ENCODE peak calls at places on chromosomes 7 and 10, in four cellular contexts. M is mesendoderm, T is H1, N is IMR-90. D is an unnamed sample.
A peak's percentile ranks its signal among the peaks of the same experiment; 100 is the strongest.

GRCh38 chr10:113583561-113583960 is 30.7 kb downstream of the HABP2 start:
- DNase-seq in N (no peak), T (no peak), M (no peak), D (no peak)

GRCh38 chr7:117631652-117632051 is 151.8 kb downstream of the CFTR start:
- DNase-seq in N (no peak), T (no peak), M (no peak), D (no peak)

GRCh38 chr7:73715648-73716317 is 3.7 kb downstream of the STX1A start:
- DNase-seq in M (no peak), T (no peak), N (peak; percentile 98), D (no peak)

GRCh38 chr7:139825666-139826290 is 3.3 kb upstream of the TBXAS1 start:
- DNase-seq in T (no peak), M (no peak), N (peak; percentile 81), D (no peak)

GRCh38 chr7:143882611-143883078 is 19.3 kb downstream of the TCAF1 start:
- DNase-seq in N (peak; percentile 56), M (peak; percentile 84), T (no peak), D (peak; percentile 56)

GRCh38 chr10:129163536-129163935 is 303.5 kb upstream of the MGMT start:
- DNase-seq in N (no peak), T (no peak), M (no peak), D (no peak)

GRCh38 chr10:133608855-133609254 is 17.7 kb downstream of the FRG2B start:
- DNase-seq in T (no peak), M (peak; percentile 1), N (no peak), D (no peak)

GRCh38 chr10:98384531-98385133 is 30.4 kb downstream of the PYROXD2 start:
- DNase-seq in M (peak; percentile 29), T (no peak), N (no peak), D (no peak)

GRCh38 chr7:132347129-132347528 is 229.1 kb downstream of the PLXNA4 start:
- DNase-seq in T (no peak), M (peak; percentile 29), N (no peak), D (peak; percentile 45)

GRCh38 chr7:31688990-31689389 is 2.0 kb downstream of the PPP1R17 start:
- DNase-seq in N (no peak), T (no peak), M (no peak), D (no peak)

GRCh38 chr7:31695856-31696255 is 8.8 kb downstream of the PPP1R17 start:
- DNase-seq in T (no peak), M (no peak), N (no peak), D (no peak)

GRCh38 chr7:31696270-31696669 is 9.3 kb downstream of the PPP1R17 start:
- DNase-seq in T (no peak), M (no peak), N (no peak), D (no peak)

GRCh38 chr7:31690892-31691291 is 3.9 kb downstream of the PPP1R17 start:
- DNase-seq in M (no peak), T (no peak), N (no peak), D (no peak)

GRCh38 chr7:31692451-31692850 is 5.4 kb downstream of the PPP1R17 start:
- DNase-seq in T (no peak), M (no peak), N (no peak), D (no peak)
- H4K5ac ChIP-seq in T (no peak overlapping the region), M (no peak overlapping the region), N (no peak overlapping the region), D (no peak overlapping the region)

GRCh38 chr7:151404216-151405011 is 5.4 kb downstream of the WDR86 start:
- DNase-seq in N (no peak), M (no peak), T (no peak), D (peak; percentile 25)

GRCh38 chr7:151402029-151402835 is 7.6 kb downstream of the WDR86 start:
- DNase-seq in M (no peak), N (no peak), T (no peak), D (peak; percentile 20)

GRCh38 chr7:151405056-151405455 is 4.8 kb downstream of the WDR86 start:
- DNase-seq in T (no peak), M (no peak), N (no peak), D (peak; percentile 19)

GRCh38 chr7:151405588-151405987 is 4.2 kb downstream of the WDR86 start:
- DNase-seq in T (no peak), M (no peak), N (no peak), D (peak; percentile 27)

DNA sequence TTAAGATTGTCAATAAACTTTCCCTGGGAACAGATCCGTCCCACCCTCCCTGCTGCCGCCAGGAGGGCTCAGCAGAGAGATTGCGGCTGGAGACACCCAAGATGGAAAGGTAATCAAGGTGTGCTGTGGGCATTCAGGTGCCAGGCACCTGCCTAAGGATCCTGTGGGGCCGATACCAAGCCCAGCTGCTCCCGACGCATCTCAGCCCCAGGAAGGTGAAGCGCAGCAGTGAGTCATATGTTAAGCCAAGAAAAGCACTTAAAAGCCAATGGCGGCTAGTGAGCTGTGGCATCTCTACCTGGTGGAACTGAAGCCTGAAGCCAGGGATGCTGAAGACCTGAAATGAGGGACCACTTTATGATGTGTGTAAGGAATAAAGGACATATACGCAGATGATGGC is 6.1 kb downstream of the WDR86 start:
- DNase-seq in N (no peak), M (no peak), T (no peak), D (no peak)
- H3K4me2 ChIP-seq in N (no peak overlapping the region), M (no peak overlapping the region), T (no peak overlapping the region), D (no peak overlapping the region)

DNA sequence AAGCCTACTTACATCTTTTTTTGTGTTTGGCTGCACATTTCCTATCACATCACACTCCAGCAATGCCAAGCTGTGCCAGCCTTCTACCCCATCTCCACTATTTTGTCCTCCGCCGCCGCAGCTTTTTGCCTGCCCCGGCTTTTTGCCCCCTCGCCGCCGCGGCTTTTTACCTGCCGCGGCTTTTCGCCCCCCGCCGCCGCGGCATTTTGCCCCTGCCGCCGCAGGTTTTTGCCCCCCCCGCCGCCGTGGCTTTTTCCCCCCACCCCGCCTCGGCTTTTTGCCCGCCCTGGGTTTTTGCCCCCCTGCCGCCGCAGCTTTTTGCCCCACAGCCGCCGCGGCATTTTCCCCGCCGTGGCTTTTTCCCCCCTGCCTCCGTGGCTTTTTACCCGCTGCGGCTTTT is 506.0 kb downstream of the ZNF37A start:
- DNase-seq in M (no peak), N (no peak), T (no peak), D (no peak)
- H3K56ac ChIP-seq in M (no peak overlapping the region), N (no peak overlapping the region), T (no peak overlapping the region), D (no peak overlapping the region)

GRCh38 chr7:45363669-45364068 is 206.1 kb downstream of the RAMP3 start:
- DNase-seq in M (peak; percentile 40), N (no peak), T (no peak), D (no peak)
- H4K5ac ChIP-seq in M (no peak overlapping the region), N (no peak overlapping the region), T (no peak overlapping the region), D (no peak overlapping the region)

DNA sequence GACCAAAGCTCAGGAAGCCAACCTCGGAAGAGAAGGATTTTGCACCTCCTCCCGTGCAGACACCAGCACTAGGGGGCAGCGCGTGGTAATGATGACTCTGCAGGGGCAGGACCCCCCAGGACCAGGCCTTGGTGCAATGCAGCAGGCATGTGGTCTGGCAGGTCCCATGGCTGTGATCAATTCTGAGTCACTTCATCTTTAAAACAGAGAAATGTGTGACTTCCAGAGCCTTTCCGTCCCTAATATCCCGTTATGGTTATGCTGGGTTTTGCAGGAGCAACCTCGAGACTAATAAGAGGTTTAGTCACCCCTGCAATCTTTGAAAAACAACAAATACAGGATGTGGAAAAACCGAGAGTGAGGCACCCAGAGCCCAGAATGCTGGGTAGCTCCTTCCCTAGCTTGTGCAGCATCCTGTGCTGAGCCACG is 30.2 kb upstream of the GJD4 start:
- DNase-seq in M (peak; percentile 60), T (peak; percentile 61), N (peak; percentile 98), D (peak; percentile 53)
- H3K4me2 ChIP-seq in M (no peak overlapping the region), T (no peak overlapping the region), N (no peak overlapping the region), D (no peak overlapping the region)

DNA sequence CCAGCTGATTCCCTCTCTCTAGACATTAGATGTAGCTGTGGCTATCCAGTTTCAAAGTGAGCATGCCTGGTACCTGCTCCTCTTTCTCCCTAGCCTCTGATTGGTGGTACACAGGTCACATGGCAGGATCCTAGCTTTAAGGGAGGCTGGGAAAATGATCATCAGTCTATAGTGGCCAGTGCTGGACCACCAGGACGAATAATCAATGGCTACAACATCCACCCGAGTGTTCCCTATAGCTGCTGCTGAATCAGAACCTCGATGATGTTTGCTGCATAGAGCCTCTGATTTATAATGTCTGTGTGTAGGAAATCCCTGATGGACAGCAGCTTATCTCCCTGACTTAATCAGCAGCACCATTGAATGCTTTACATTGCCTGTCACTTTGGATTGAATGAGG is 28.9 kb upstream of the LMTK2 start:
- DNase-seq in M (no peak), T (no peak), N (no peak), D (no peak)
- H3K56ac ChIP-seq in M (no peak overlapping the region), T (no peak overlapping the region), N (no peak overlapping the region), D (no peak overlapping the region)

GRCh38 chr10:16386855-16387254 is 50.0 kb upstream of the PTER start:
- DNase-seq in T (peak; percentile 64), M (peak; percentile 31), N (no peak), D (peak; percentile 84)
- H4K5ac ChIP-seq in T (no peak overlapping the region), M (no peak overlapping the region), N (no peak overlapping the region), D (no peak overlapping the region)

GRCh38 chr7:107173691-107174406 is 5.0 kb downstream of the HBP1 start:
- DNase-seq in T (no peak), N (no peak), M (no peak), D (no peak)
- H3K4me2 ChIP-seq in T (peak overlapping the region; percentile 31), N (peak overlapping the region; percentile 29), M (no peak overlapping the region), D (no peak overlapping the region)

GRCh38 chr7:105376901-105377533 is 11.7 kb downstream of the SRPK2 start:
- DNase-seq in T (no peak), M (no peak), N (no peak), D (peak; percentile 49)
- H3K56ac ChIP-seq in T (no peak overlapping the region), M (no peak overlapping the region), N (no peak overlapping the region), D (no peak overlapping the region)